ENCODE peak calls at places on chromosomes 12 and 14, in four cellular contexts. U is Peyer's patch, W is HepG2, F is H54. B is an unnamed sample.

GRCh38 chr14:103881927-103882281 is 34.5 kb upstream of the PPP1R13B start:
- DNase-seq in U (no peak), W (no peak), F (no peak), B (no peak)

GRCh38 chr14:86779416-86779815 is 1213.6 kb downstream of the GALC start:
- DNase-seq in U (no peak), W (no peak), F (no peak), B (no peak)

GRCh38 chr14:69674546-69675245 is 63.3 kb downstream of the SUSD6 start:
- DNase-seq in U (no peak), W (no peak), F (no peak), B (no peak)

GRCh38 chr14:46672128-46672527 is 20.5 kb upstream of the RPL10L start:
- DNase-seq in U (no peak), W (no peak), F (no peak), B (no peak)

GRCh38 chr14:81350344-81351096 is 49.6 kb downstream of the STON2 start:
- DNase-seq in U (no peak), W (no peak), F (no peak), B (no peak)

GRCh38 chr12:47762850-47763440 is 4.3 kb upstream of the RAPGEF3 start:
- DNase-seq in U (no peak), W (no peak), F (no peak), B (no peak)

GRCh38 chr12:109931143-109931542 is 31.1 kb downstream of the TCHP start:
- DNase-seq in U (no peak), W (no peak), F (no peak), B (no peak)

GRCh38 chr14:37599527-37600368 is 4.3 kb downstream of the TTC6 start:
- DNase-seq in U (no peak), W (no peak), F (no peak), B (no peak)

GRCh38 chr14:68164723-68165122 is 345.1 kb downstream of the RAD51B start:
- DNase-seq in U (no peak), W (peak), F (no peak), B (no peak)

DNA sequence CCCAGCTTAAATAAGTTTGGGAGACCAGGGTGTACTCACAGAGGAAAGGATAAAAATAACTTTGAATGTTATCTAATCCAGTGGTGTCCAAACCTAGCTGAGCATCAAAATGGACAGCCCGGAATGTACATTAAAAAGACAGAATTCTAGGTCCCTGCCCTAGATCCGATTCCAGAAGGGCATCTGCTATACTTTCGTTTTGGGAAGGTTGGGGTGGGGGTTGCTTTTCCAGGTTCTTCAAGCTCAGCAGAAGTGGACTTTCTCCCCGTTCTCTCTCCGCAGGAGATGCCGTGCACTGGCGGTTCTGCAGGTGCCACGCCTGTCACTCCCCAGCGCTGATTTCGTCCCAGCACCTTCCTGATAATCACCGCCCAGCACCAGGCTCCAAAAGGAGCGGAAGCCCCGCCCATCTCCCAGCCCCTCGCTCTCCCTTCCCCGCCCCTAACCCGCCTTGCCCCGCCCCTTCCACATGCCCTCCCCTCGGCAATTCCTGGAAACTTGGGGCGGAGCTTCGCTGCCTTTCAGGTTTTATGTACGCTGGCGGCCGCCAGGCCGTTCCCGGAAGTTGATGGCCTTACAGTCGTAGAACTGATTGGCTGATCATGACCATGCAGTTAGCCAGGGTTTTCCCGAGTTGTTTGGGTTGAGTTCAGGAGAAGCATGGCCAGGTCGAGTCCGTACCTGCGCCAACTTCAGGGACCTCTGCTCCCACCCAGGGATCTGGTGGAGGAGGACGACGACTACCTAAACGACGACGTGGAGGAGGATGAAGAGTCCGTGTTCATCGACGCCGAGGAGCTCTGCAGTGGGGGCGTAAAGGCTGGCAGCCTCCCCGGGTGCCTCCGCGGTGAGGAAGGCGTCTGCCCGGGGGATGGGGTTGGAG is at the start of gene HELB:
- DNase-seq in U (peak), W (peak), F (peak), B (peak)
- TF ChIP-seq POLR2A in U (peak), W (peak), F (peak), B (no peak)

GRCh38 chr14:89617471-89618291 is 200.6 kb upstream of the FOXN3 start:
- DNase-seq in U (peak), W (peak), F (no peak), B (no peak)

GRCh38 chr14:89618309-89618708 is 201.3 kb upstream of the FOXN3 start:
- DNase-seq in U (no peak), W (peak), F (no peak), B (no peak)

GRCh38 chr14:89619616-89620273 is 202.7 kb upstream of the FOXN3 start:
- DNase-seq in U (no peak), W (no peak), F (no peak), B (no peak)

GRCh38 chr14:89620436-89620835 is 203.4 kb upstream of the FOXN3 start:
- DNase-seq in U (no peak), W (no peak), F (no peak), B (no peak)

GRCh38 chr14:89618821-89619551 is 202.0 kb upstream of the FOXN3 start:
- DNase-seq in U (peak), W (peak), F (peak), B (peak)
- TF ChIP-seq POLR2A in U (peak), W (no peak), F (no peak), B (no peak)

GRCh38 chr12:104215638-104216297 is at the start of gene TXNRD1:
- DNase-seq in U (peak), W (peak), F (no peak), B (peak)
- TF ChIP-seq POLR2A in U (no peak), W (no peak), F (no peak), B (peak)

DNA sequence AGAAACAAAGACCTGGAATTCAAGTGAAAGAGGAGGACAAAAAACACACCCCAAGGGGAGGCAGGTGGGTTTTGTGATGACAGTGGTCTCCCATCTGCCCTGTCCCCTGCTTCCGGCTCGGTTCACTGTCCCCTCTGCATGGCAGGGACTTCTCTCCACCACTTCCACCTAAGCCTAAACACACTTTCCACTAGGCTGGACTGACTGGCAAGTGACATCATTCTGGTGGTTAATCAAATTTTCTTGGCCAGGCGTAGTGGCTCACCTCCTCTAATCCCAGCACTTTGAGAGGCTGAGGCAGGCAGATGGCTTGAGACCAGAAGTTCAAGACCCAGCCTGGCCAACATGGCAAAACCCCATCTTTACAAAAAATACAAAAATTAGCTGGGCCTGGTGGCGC is 11.9 kb downstream of the PLEKHG6 start:
- DNase-seq in U (no peak), W (no peak), F (no peak), B (no peak)
- TF ChIP-seq POLR2A in U (no peak), W (no peak), F (no peak), B (no peak)

DNA sequence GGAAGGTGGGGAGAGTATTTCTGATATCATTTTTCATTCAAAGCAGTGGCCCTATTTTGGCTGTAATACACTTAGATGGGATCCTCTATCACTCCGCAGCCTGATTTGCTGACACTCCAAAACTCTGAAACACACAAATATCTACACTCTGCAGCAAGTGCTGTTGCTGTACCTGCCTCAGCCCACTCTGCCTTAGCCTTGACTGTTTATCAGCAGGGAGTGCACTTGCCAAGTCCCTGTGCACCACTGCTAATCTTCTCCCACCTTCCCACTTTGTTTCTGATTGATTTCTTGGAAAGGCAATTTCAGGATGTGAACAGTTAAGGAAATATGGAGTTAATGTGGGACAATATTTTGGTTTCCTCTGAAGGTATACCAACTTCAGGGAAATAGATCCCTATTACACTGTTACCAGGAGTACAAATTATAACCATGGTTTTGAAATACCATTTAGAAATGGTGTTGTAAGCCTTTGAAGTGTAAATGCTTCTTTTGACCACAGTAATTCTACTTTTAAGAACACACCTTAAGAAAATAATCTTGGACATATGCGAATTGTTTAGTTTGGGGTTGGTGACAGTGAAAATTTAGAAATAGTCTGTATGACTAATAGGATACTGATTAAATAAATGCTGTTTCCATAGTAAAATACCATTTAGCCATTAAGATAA is 59.3 kb downstream of the MBIP start:
- DNase-seq in U (no peak), W (no peak), F (no peak), B (no peak)
- TF ChIP-seq POLR2A in U (no peak), W (no peak), F (no peak), B (no peak)

GRCh38 chr14:76793956-76794355 is 18.7 kb downstream of the ANGEL1 start:
- DNase-seq in U (no peak), W (no peak), F (no peak), B (no peak)
- TF ChIP-seq POLR2A in U (no peak), W (no peak), F (no peak), B (no peak)

B was measured in ovary.